ENCODE peak calls at places on chromosome 19, in eight cellular contexts. P is AG09319; G is aorta; C is osteocyte; J is A673; I is naive thymus-derived CD8-positive, alpha-beta T cell; U is AG04450; R is Peyer's patch. T is an unnamed sample.

GRCh38 chr19:18588611-18589379 is at the start of gene REX1BD:
- DNase-seq in P (no peak), G (peak), C (peak), J (peak), I (peak), U (no peak), R (peak), T (peak)

GRCh38 chr19:13906525-13906904 is 514 bp downstream of the CC2D1A start:
- DNase-seq in P (no peak), G (no peak), C (no peak), J (no peak), I (peak), U (no peak), R (peak), T (no peak)

GRCh38 chr19:39590265-39590664 is 12.1 kb upstream of the LGALS13 start:
- DNase-seq in P (no peak), G (no peak), C (no peak), J (peak), I (no peak), U (no peak), R (no peak), T (no peak)

GRCh38 chr19:19537321-19538048 is 580 bp upstream of the CILP2 start:
- DNase-seq in P (no peak), G (no peak), C (no peak), J (no peak), I (no peak), U (no peak), R (no peak), T (peak)

GRCh38 chr19:30666301-30666803 is 294.2 kb downstream of the ZNF536 start:
- DNase-seq in P (no peak), G (peak), C (peak), J (peak), I (peak), U (no peak), R (peak), T (peak)

GRCh38 chr19:38843175-38843758 is 6.5 kb downstream of the HNRNPL start:
- DNase-seq in P (no peak), G (no peak), C (no peak), J (no peak), I (no peak), U (no peak), R (no peak), T (no peak)

GRCh38 chr19:38714354-38714778 is 29.9 kb downstream of the CAPN12 start:
- DNase-seq in P (no peak), G (no peak), C (no peak), J (no peak), I (no peak), U (no peak), R (no peak), T (no peak)

GRCh38 chr19:49896863-49897621 is at the start of gene IL4I1:
- DNase-seq in P (no peak), G (no peak), C (no peak), J (no peak), I (no peak), U (no peak), R (no peak), T (peak)

GRCh38 chr19:33561261-33561660 is 39.7 kb upstream of the PEPD start:
- DNase-seq in P (no peak), G (no peak), C (no peak), J (no peak), I (no peak), U (no peak), R (no peak), T (no peak)

T was measured in effector memory CD8-positive, alpha-beta T cell.